ENCODE peak calls at places on chromosomes 4 and X, in five cellular contexts. A is suprapubic skin, Z is lower leg skin, P is BE2C, X is tibial nerve. L is an unnamed sample.

GRCh38 chr4:3768842-3769641 is 2.9 kb downstream of the ADRA2C start:
- DNase-seq in A (no peak), P (peak), X (no peak), Z (no peak), L (no peak)

GRCh38 chrX:18422325-18422724 is 3.1 kb upstream of the CDKL5 start:
- DNase-seq in P (no peak), Z (no peak), X (no peak), A (no peak), L (no peak)

GRCh38 chr4:169079942-169080827 is 70.1 kb upstream of the CBR4 start:
- DNase-seq in A (no peak), X (peak), P (peak), Z (peak), L (no peak)

GRCh38 chrX:33160273-33160672 is 51.1 kb downstream of the DMD start:
- DNase-seq in P (no peak), Z (no peak), X (no peak), A (no peak), L (no peak)

GRCh38 chr4:109213056-109213455 is 89.4 kb downstream of the COL25A1 start:
- DNase-seq in P (no peak), Z (no peak), A (no peak), X (no peak), L (no peak)

GRCh38 chr4:180618396-180618795 is 1624.8 kb upstream of the TENM3 start:
- DNase-seq in X (no peak), Z (no peak), A (no peak), P (no peak), L (no peak)

GRCh38 chr4:75423029-75423428 is 91.2 kb downstream of the RCHY1 start:
- DNase-seq in Z (no peak), X (no peak), P (no peak), A (no peak), L (no peak)

GRCh38 chr4:25667931-25668557 is 12.4 kb downstream of the SLC34A2 start:
- DNase-seq in P (no peak), X (no peak), Z (no peak), A (no peak), L (no peak)

GRCh38 chr4:62709618-62710252 is 1509.6 kb downstream of the ADGRL3 start:
- DNase-seq in P (no peak), X (no peak), Z (no peak), A (no peak), L (no peak)

GRCh38 chr4:81651500-81651899 is 179.8 kb upstream of the RASGEF1B start:
- DNase-seq in P (no peak), X (no peak), A (no peak), Z (no peak), L (no peak)

GRCh38 chr4:88275516-88275915 is 8.8 kb downstream of the PPM1K start:
- DNase-seq in X (no peak), P (no peak), Z (no peak), A (no peak), L (no peak)

GRCh38 chr4:53205970-53206369 is 159.9 kb downstream of the SCFD2 start:
- DNase-seq in Z (no peak), X (no peak), A (no peak), P (no peak), L (no peak)

GRCh38 chr4:15653864-15654391 is 1.2 kb downstream of the FBXL5 start:
- DNase-seq in P (peak), X (no peak), A (no peak), Z (no peak), L (no peak)

GRCh38 chrX:87299563-87300160 is 217.9 kb upstream of the KLHL4 start:
- DNase-seq in P (no peak), A (no peak), X (no peak), Z (no peak), L (no peak)

GRCh38 chr4:76002176-76002575 is 5.1 kb downstream of the CXCL9 start:
- DNase-seq in X (peak), P (no peak), Z (no peak), A (no peak), L (no peak)

GRCh38 chr4:103754844-103755243 is 35.1 kb upstream of the TACR3 start:
- DNase-seq in P (peak), A (no peak), Z (no peak), X (no peak), L (no peak)

GRCh38 chrX:6024204-6024603 is 204.5 kb downstream of the NLGN4X start:
- DNase-seq in A (no peak), Z (no peak), X (no peak), P (no peak), L (no peak)

GRCh38 chr4:107599841-107600240 is 120.2 kb downstream of the PAPSS1 start:
- DNase-seq in P (no peak), A (no peak), X (no peak), Z (no peak), L (no peak)

GRCh38 chrX:155881158-155881993 is at the start of gene VAMP7:
- DNase-seq in A (peak), P (peak), Z (peak), X (peak), L (peak)

GRCh38 chr4:119525005-119525749 is 103.4 kb downstream of the PDE5A start:
- DNase-seq in A (no peak), Z (no peak), P (no peak), X (no peak), L (no peak)

GRCh38 chr4:16794816-16795445 is 103.5 kb downstream of the LDB2 start:
- DNase-seq in A (peak), P (peak), Z (no peak), X (peak), L (no peak)

GRCh38 chrX:128458888-128459287 is 406.7 kb upstream of the ACTRT1 start:
- DNase-seq in X (no peak), P (no peak), A (no peak), Z (no peak), L (no peak)

GRCh38 chrX:9856596-9856995 is 70.4 kb downstream of the SHROOM2 start:
- DNase-seq in Z (no peak), P (no peak), A (no peak), X (no peak), L (no peak)

GRCh38 chrX:129772796-129773431 is 6.8 kb upstream of the SASH3 start:
- DNase-seq in P (no peak), A (peak), Z (peak), X (peak), L (no peak)

GRCh38 chr4:17511950-17512795 is at the start of gene QDPR:
- DNase-seq in P (peak), A (peak), Z (peak), X (peak), L (no peak)

DNA sequence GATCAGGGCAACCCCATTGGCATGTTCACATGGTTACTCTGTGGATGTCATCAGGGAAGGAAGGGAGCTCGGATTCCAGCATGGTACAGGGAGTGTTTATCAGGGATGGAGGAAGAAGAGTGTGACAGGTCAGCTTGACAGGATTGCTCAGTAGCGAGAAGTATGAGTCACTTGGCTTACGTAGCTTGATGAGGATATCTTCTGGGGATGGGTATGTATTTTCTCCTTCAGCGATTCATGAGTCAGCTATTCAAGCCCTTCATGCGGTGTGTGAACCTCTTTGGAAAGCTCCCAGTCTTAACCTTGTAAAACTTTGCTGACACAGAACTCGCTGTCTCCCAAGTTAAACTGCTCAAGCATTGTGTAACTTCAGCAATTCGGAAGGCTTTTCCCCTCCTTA is 275.4 kb downstream of the ARHGAP10 start:
- DNase-seq in Z (no peak), P (no peak), X (no peak), A (no peak), L (no peak)
- H3K4me3 ChIP-seq in Z (no peak), P (no peak), X (no peak), A (no peak), L (peak)

GRCh38 chrX:134026732-134027311 is 41.4 kb upstream of the GPC3 start:
- DNase-seq in A (peak), X (peak), Z (no peak), P (peak), L (no peak)
- H3K4me3 ChIP-seq in A (peak), X (peak), Z (no peak), P (no peak), L (peak)

GRCh38 chr4:5893591-5893990 is 705 bp upstream of the CRMP1 start:
- DNase-seq in X (no peak), Z (no peak), A (no peak), P (no peak), L (no peak)
- H3K4me3 ChIP-seq in X (no peak), Z (no peak), A (no peak), P (peak), L (no peak)

DNA sequence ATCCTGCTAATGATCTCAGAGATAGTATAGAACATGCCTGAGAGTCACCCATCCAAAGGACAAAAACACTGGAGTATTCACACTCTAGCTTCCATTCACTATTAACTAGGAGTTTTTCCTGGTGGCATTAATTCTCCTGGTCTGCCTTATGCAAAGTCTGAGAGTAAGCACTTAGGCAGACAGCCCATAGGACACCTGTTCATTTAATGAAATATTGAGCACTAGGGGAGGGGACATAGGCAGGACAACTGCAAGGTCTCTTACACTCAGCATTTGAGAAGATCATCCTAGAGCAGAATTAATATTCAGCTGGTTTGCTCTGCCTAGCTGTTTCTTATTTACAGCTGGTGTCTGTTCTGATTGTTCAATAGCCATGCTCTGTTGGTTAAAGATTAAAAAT is 508.5 kb downstream of the CENPC start:
- DNase-seq in A (no peak), P (no peak), Z (no peak), X (no peak), L (no peak)
- H3K4me3 ChIP-seq in A (no peak), P (no peak), Z (no peak), X (no peak), L (no peak)

GRCh38 chrX:107673933-107674479 is 45.7 kb downstream of the PRPS1 start:
- DNase-seq in P (no peak), A (peak), Z (peak), X (peak), L (peak)

GRCh38 chrX:107674480-107675364 is 46.4 kb downstream of the PRPS1 start:
- DNase-seq in A (peak), X (peak), Z (peak), P (no peak), L (peak)

GRCh38 chrX:107675365-107675654 is 47.0 kb downstream of the PRPS1 start:
- DNase-seq in P (no peak), X (no peak), A (no peak), Z (no peak), L (no peak)

GRCh38 chrX:107672955-107673378 is 44.7 kb downstream of the PRPS1 start:
- DNase-seq in P (peak), Z (peak), A (peak), X (peak), L (no peak)

GRCh38 chrX:107673401-107673800 is 45.1 kb downstream of the PRPS1 start:
- DNase-seq in P (no peak), A (no peak), X (no peak), Z (no peak), L (no peak)
- H3K4me3 ChIP-seq in P (no peak), A (peak), X (no peak), Z (no peak), L (peak)

GRCh38 chr4:186723207-186724047 is at the start of gene FAT1:
- DNase-seq in Z (peak), P (peak), A (no peak), X (peak), L (no peak)
- H3K4me3 ChIP-seq in Z (peak), P (peak), A (peak), X (peak), L (peak)

GRCh38 chr4:175422331-175422730 is 389.7 kb downstream of the GPM6A start:
- DNase-seq in Z (no peak), P (no peak), A (no peak), X (no peak), L (no peak)

GRCh38 chr4:175431635-175432034 is 380.4 kb downstream of the GPM6A start:
- DNase-seq in X (no peak), Z (no peak), A (no peak), P (no peak), L (no peak)

GRCh38 chr4:175424111-175424510 is 388.0 kb downstream of the GPM6A start:
- DNase-seq in A (no peak), P (no peak), X (no peak), Z (no peak), L (no peak)

DNA sequence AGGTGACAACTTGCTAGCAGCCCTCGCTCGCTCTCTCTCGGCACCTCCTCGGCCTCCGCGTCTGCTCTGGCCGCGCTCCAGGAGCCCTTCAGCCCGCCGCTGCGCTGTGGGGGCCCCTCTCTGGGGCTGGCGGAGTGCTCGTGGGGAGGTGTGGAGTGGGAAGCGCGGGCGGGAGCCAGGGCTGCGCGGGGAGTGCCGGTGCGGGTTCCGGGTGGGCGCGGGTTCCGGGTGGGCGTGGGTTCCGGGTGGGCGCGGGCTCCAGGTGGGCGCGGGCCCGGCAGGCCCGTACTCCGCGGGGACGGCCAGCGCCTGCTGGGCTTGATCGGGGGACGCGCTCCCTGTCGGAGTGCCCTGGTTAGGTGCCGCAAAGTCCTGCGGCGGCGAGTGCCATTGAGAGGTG is 384.3 kb downstream of the GPM6A start:
- DNase-seq in Z (no peak), X (no peak), P (peak), A (no peak), L (no peak)
- H3K4me3 ChIP-seq in Z (no peak), X (no peak), P (peak), A (no peak), L (peak)

DNA sequence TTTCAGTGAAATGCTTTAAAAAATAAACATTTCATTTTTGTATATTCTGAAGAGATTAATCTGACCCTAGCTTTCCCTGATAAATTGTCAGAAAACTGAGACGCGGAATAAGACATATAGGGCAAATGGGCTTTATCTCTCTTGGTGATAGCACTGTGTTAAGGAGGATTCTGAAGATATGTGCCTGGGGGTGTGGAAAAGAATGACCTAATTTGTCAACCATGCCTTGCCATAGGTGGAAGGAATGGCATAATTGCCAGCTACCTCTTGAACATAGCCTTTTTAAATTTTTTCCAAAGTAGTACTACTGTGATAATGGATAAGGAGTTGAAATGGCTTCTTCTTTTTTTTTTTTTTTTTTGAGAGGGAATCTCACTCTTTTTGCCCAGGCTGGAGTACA is 11.7 kb downstream of the JADE1 start:
- DNase-seq in A (no peak), P (no peak), X (no peak), Z (no peak), L (no peak)
- H3K4me3 ChIP-seq in A (no peak), P (no peak), X (no peak), Z (no peak), L (no peak)

GRCh38 chr4:24472514-24473308 is 111.6 kb downstream of the DHX15 start:
- DNase-seq in A (peak), Z (peak), P (peak), X (peak), L (peak)

GRCh38 chr4:24475756-24476155 is 108.6 kb downstream of the DHX15 start:
- DNase-seq in P (no peak), A (no peak), X (no peak), Z (no peak), L (no peak)

GRCh38 chr4:24473309-24473721 is 111.0 kb downstream of the DHX15 start:
- DNase-seq in X (peak), P (no peak), Z (no peak), A (no peak), L (no peak)

GRCh38 chr4:24471623-24472510 is 112.5 kb downstream of the DHX15 start:
- DNase-seq in Z (peak), X (peak), A (no peak), P (peak), L (no peak)

DNA sequence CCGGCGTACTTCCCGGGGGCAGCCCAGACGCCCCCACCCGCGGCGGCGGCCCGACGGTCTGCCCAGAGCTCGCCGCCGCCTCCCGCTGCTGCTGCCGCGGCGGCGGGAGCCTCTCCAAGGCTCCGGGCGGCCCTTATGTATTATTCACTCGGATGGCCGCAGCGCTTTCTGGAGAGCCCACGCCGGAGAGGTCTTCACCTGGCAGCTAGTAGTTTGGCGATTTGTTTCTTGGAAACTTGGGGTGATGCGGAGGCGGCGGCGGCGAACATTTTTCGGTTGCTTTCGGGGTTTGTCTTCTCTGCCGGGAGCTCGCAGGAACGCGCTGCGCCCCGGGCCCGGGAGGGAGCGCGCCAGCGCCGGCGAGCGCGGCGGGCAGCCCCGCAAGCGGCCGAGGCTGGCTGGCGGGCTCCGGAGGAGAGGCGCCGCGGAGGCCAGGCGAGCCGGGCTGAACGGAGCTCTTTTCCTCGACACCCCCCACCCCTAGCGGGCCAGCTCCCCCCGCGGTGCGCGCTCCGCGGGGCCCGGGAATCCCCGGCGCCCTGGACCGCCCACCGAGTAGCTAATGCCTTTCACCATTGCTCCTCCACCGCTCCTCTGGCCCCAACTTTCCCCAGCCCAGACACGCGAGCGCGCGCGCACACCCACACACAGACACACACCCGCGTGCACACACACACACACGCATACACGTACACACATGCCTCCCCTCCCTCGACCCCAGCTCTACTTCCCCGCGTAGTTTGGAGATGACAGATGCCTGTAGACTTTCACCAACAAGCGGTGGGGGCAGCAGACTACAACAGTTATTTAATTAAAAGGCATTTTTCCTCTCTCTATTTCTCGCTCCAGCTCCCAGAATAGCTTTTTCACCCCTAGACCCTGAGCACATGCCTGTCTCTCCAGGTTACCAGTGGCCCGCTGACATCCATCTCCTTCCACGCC is 113.4 kb downstream of the DHX15 start:
- DNase-seq in P (peak), A (no peak), Z (no peak), X (peak), L (no peak)
- H3K4me3 ChIP-seq in P (peak), A (peak), Z (peak), X (peak), L (peak)